ENCODE peak calls at places on chromosomes 4 and X, in four cellular contexts. One of them, this sample, is unnamed.

GRCh38 chr4:2991243-2991642 is 27.9 kb downstream of the GRK4 start:
- DNase-seq in AG10803: no peak
- DNase-seq in EH: no peak
- DNase-seq in pons: no peak
- DNase-seq in this sample: no peak

GRCh38 chr4:38563703-38564490 is 100.1 kb upstream of the KLF3 start:
- DNase-seq in AG10803: no peak
- DNase-seq in pons: peak
- DNase-seq in EH: peak
- DNase-seq in this sample: no peak

GRCh38 chr4:94419956-94420355 is 31.8 kb upstream of the PDLIM5 start:
- DNase-seq in EH: peak
- DNase-seq in pons: no peak
- DNase-seq in AG10803: peak
- DNase-seq in this sample: no peak

GRCh38 chrX:38232287-38232686 is 11.6 kb upstream of the SRPX start:
- DNase-seq in AG10803: peak
- DNase-seq in pons: no peak
- DNase-seq in EH: peak
- DNase-seq in this sample: no peak

GRCh38 chr4:171516694-171517093 is 296.5 kb upstream of the GALNTL6 start:
- DNase-seq in EH: no peak
- DNase-seq in AG10803: no peak
- DNase-seq in pons: no peak
- DNase-seq in this sample: no peak

GRCh38 chr4:44738615-44739014 is 12.3 kb upstream of the GNPDA2 start:
- DNase-seq in pons: no peak
- DNase-seq in EH: peak
- DNase-seq in AG10803: no peak
- DNase-seq in this sample: no peak

GRCh38 chr4:53132117-53132889 is 233.6 kb downstream of the SCFD2 start:
- DNase-seq in pons: no peak
- DNase-seq in AG10803: peak
- DNase-seq in EH: no peak
- DNase-seq in this sample: no peak

GRCh38 chr4:77152421-77152820 is 4.6 kb upstream of the CCNG2 start:
- DNase-seq in pons: no peak
- DNase-seq in EH: peak
- DNase-seq in AG10803: no peak
- DNase-seq in this sample: no peak

GRCh38 chr4:84028340-84028739 is 470.8 kb downstream of the NKX6-1 start:
- DNase-seq in EH: peak
- DNase-seq in AG10803: no peak
- DNase-seq in pons: no peak
- DNase-seq in this sample: peak

GRCh38 chr4:60432911-60433310 is 767.2 kb upstream of the ADGRL3 start:
- DNase-seq in EH: no peak
- DNase-seq in AG10803: no peak
- DNase-seq in pons: no peak
- DNase-seq in this sample: no peak

GRCh38 chrX:129754266-129755024 is 15.7 kb downstream of the XPNPEP2 start:
- DNase-seq in AG10803: no peak
- DNase-seq in pons: no peak
- DNase-seq in EH: no peak
- DNase-seq in this sample: peak

This sample was measured in SK-MEL-5.